ENCODE peak calls at places on chromosomes 6 and 20, in nine cellular contexts. L, G, V, Y, D, C, F, O and I are unnamed samples.

GRCh38 chr6:56073315-56073714 is 174.1 kb downstream of the COL21A1 start:
- ATAC-seq in L (no peak), G (no peak), V (no peak), Y (no peak), D (no peak), C (no peak), F (no peak), O (no peak), I (no peak)

GRCh38 chr20:16459019-16459700 is 114.1 kb downstream of the KIF16B start:
- ATAC-seq in L (no peak), G (peak; percentile 88), V (no peak), Y (no peak), D (peak; percentile 70), C (no peak), F (no peak), O (peak; percentile 94), I (no peak)

GRCh38 chr6:42928748-42929087 is 562 bp upstream of the CNPY3 start:
- ATAC-seq in L (no peak), G (peak; percentile 5), V (peak; percentile 1), Y (no peak), D (peak; percentile 10), C (peak; percentile 3), F (peak; percentile 14), O (peak; percentile 5), I (peak; percentile 10)

GRCh38 chr20:15005300-15005986 is 668.0 kb upstream of the FLRT3 start:
- ATAC-seq in L (no peak), G (peak; percentile 84), V (no peak), Y (no peak), D (no peak), C (no peak), F (no peak), O (no peak), I (no peak)

GRCh38 chr6:169530762-169531143 is 171.1 kb downstream of the WDR27 start:
- ATAC-seq in L (peak; percentile 73), G (no peak), V (peak; percentile 80), Y (peak; percentile 62), D (no peak), C (peak; percentile 83), F (no peak), O (peak; percentile 14), I (peak; percentile 88)

GRCh38 chr6:15549371-15549770 is 113.5 kb downstream of the DTNBP1 start:
- ATAC-seq in L (no peak), G (no peak), V (no peak), Y (no peak), D (no peak), C (no peak), F (peak; percentile 45), O (no peak), I (no peak)

GRCh38 chr6:163341671-163342070 is 72.8 kb upstream of the QKI start:
- ATAC-seq in L (no peak), G (no peak), V (no peak), Y (no peak), D (no peak), C (no peak), F (no peak), O (no peak), I (no peak)

GRCh38 chr6:14349507-14349906 is 231.9 kb downstream of the CD83 start:
- ATAC-seq in L (no peak), G (no peak), V (no peak), Y (no peak), D (no peak), C (no peak), F (no peak), O (no peak), I (no peak)

GRCh38 chr6:8064638-8065518 is 689 bp upstream of the BLOC1S5 start:
- ATAC-seq in L (no peak), G (no peak), V (peak; percentile 1), Y (no peak), D (no peak), C (no peak), F (no peak), O (no peak), I (peak; percentile 18)

GRCh38 chr20:38317422-38317821 is 13.5 kb downstream of the BPI start:
- ATAC-seq in L (no peak), G (no peak), V (no peak), Y (no peak), D (no peak), C (no peak), F (no peak), O (no peak), I (no peak)

GRCh38 chr6:54633601-54634000 is 213.0 kb upstream of the FAM83B start:
- ATAC-seq in L (no peak), G (no peak), V (no peak), Y (no peak), D (no peak), C (no peak), F (no peak), O (peak; percentile 20), I (no peak)

GRCh38 chr6:111669326-111669725 is 63.6 kb upstream of the TRAF3IP2 start:
- ATAC-seq in L (no peak), G (no peak), V (no peak), Y (no peak), D (no peak), C (no peak), F (no peak), O (no peak), I (no peak)

GRCh38 chr6:35011096-35012041 is 122.3 kb downstream of the ANKS1A start:
- ATAC-seq in L (peak; percentile 93), G (no peak), V (peak; percentile 90), Y (peak; percentile 87), D (no peak), C (peak; percentile 81), F (no peak), O (no peak), I (peak; percentile 97)

GRCh38 chr6:116695398-116695797 is 14.4 kb downstream of the KPNA5 start:
- ATAC-seq in L (peak; percentile 61), G (no peak), V (peak; percentile 87), Y (peak; percentile 92), D (no peak), C (peak; percentile 98), F (peak; percentile 70), O (no peak), I (peak; percentile 75)

GRCh38 chr20:51426879-51427624 is 115.5 kb downstream of the NFATC2 start:
- ATAC-seq in L (no peak), G (no peak), V (peak; percentile 21), Y (no peak), D (no peak), C (peak; percentile 54), F (no peak), O (no peak), I (no peak)